ENCODE peak calls at places on chromosomes 7 and 10, in six cellular contexts. One of them, this sample, is unnamed.
A peak's percentile ranks its signal among the peaks of the same experiment; 100 is the strongest.

GRCh38 chr7:137342340-137342739 is 1.2 kb downstream of the PTN start:
- DNase-seq in HCT116: no peak
- DNase-seq in GM23338: no peak
- DNase-seq in OCI-LY7: no peak
- DNase-seq in SK-N-SH: no peak
- DNase-seq in neural progenitor cell: no peak
- DNase-seq in this sample: no peak

GRCh38 chr10:19046709-19047108 is 1.9 kb upstream of the MALRD1 start:
- DNase-seq in neural progenitor cell: no peak
- DNase-seq in GM23338: no peak
- DNase-seq in SK-N-SH: no peak
- DNase-seq in HCT116: no peak
- DNase-seq in OCI-LY7: no peak
- DNase-seq in this sample: peak; percentile 32

GRCh38 chr7:117666019-117666418 is 186.2 kb downstream of the CFTR start:
- DNase-seq in SK-N-SH: no peak
- DNase-seq in GM23338: no peak
- DNase-seq in HCT116: peak; percentile 31
- DNase-seq in neural progenitor cell: no peak
- DNase-seq in OCI-LY7: no peak
- DNase-seq in this sample: no peak

GRCh38 chr10:132608511-132609195 is 71.1 kb downstream of the INPP5A start:
- DNase-seq in SK-N-SH: peak; percentile 28
- DNase-seq in GM23338: no peak
- DNase-seq in HCT116: no peak
- DNase-seq in OCI-LY7: no peak
- DNase-seq in neural progenitor cell: no peak
- DNase-seq in this sample: no peak

GRCh38 chr10:31437959-31438358 is 118.9 kb downstream of the ZEB1 start:
- DNase-seq in SK-N-SH: no peak
- DNase-seq in GM23338: no peak
- DNase-seq in HCT116: no peak
- DNase-seq in neural progenitor cell: no peak
- DNase-seq in OCI-LY7: no peak
- DNase-seq in this sample: no peak

GRCh38 chr10:47022311-47023131 is 111.3 kb downstream of the PTPN20 start:
- DNase-seq in HCT116: no peak
- DNase-seq in GM23338: no peak
- DNase-seq in neural progenitor cell: no peak
- DNase-seq in SK-N-SH: no peak
- DNase-seq in OCI-LY7: no peak
- DNase-seq in this sample: no peak

GRCh38 chr10:124705021-124705740 is 39.0 kb downstream of the FAM53B start:
- DNase-seq in GM23338: no peak
- DNase-seq in SK-N-SH: no peak
- DNase-seq in OCI-LY7: peak; percentile 85
- DNase-seq in HCT116: no peak
- DNase-seq in neural progenitor cell: no peak
- DNase-seq in this sample: no peak

GRCh38 chr10:87619705-87620104 is 40.0 kb upstream of the PAPSS2 start:
- DNase-seq in neural progenitor cell: no peak
- DNase-seq in HCT116: no peak
- DNase-seq in SK-N-SH: no peak
- DNase-seq in GM23338: no peak
- DNase-seq in OCI-LY7: no peak
- DNase-seq in this sample: no peak

GRCh38 chr7:107972986-107973385 is 30.0 kb downstream of the LAMB1 start:
- DNase-seq in neural progenitor cell: no peak
- DNase-seq in HCT116: no peak
- DNase-seq in SK-N-SH: no peak
- DNase-seq in GM23338: no peak
- DNase-seq in OCI-LY7: no peak
- DNase-seq in this sample: no peak

GRCh38 chr10:101066146-101066889 is 4.5 kb downstream of the KAZALD1 start:
- DNase-seq in OCI-LY7: peak; percentile 71
- DNase-seq in SK-N-SH: peak; percentile 75
- DNase-seq in neural progenitor cell: peak; percentile 76
- DNase-seq in GM23338: peak; percentile 74
- DNase-seq in HCT116: peak; percentile 87
- DNase-seq in this sample: peak; percentile 92

GRCh38 chr7:135253851-135254815 is 20.5 kb downstream of the STRA8 start:
- DNase-seq in SK-N-SH: no peak
- DNase-seq in OCI-LY7: no peak
- DNase-seq in HCT116: peak; percentile 29
- DNase-seq in GM23338: no peak
- DNase-seq in neural progenitor cell: no peak
- DNase-seq in this sample: peak; percentile 32

GRCh38 chr10:81978238-81978637 is 103.2 kb downstream of the NRG3 start:
- DNase-seq in OCI-LY7: peak; percentile 25
- DNase-seq in HCT116: no peak
- DNase-seq in neural progenitor cell: peak; percentile 78
- DNase-seq in GM23338: peak; percentile 76
- DNase-seq in SK-N-SH: no peak
- DNase-seq in this sample: peak; percentile 72

GRCh38 chr10:91357497-91357896 is 52.6 kb upstream of the HECTD2 start:
- DNase-seq in GM23338: no peak
- DNase-seq in neural progenitor cell: no peak
- DNase-seq in OCI-LY7: no peak
- DNase-seq in HCT116: no peak
- DNase-seq in SK-N-SH: no peak
- DNase-seq in this sample: no peak

GRCh38 chr7:132353902-132354301 is 222.4 kb downstream of the PLXNA4 start:
- DNase-seq in SK-N-SH: peak; percentile 40
- DNase-seq in GM23338: no peak
- DNase-seq in HCT116: no peak
- DNase-seq in neural progenitor cell: peak; percentile 4
- DNase-seq in OCI-LY7: no peak
- DNase-seq in this sample: no peak
- TF ChIP-seq EZH2phosphoT487 in SK-N-SH: no peak
- TF ChIP-seq EZH2phosphoT487 in GM23338: no peak
- TF ChIP-seq EZH2phosphoT487 in HCT116: no peak
- TF ChIP-seq EZH2phosphoT487 in neural progenitor cell: no peak
- TF ChIP-seq EZH2phosphoT487 in OCI-LY7: no peak
- TF ChIP-seq EZH2phosphoT487 in this sample: no peak

GRCh38 chr10:58991842-58992241 is 184.6 kb upstream of the PHYHIPL start:
- DNase-seq in GM23338: no peak
- DNase-seq in SK-N-SH: no peak
- DNase-seq in HCT116: no peak
- DNase-seq in neural progenitor cell: no peak
- DNase-seq in OCI-LY7: no peak
- DNase-seq in this sample: no peak
- TF ChIP-seq EZH2phosphoT487 in GM23338: no peak
- TF ChIP-seq EZH2phosphoT487 in SK-N-SH: no peak
- TF ChIP-seq EZH2phosphoT487 in HCT116: no peak
- TF ChIP-seq EZH2phosphoT487 in neural progenitor cell: no peak
- TF ChIP-seq EZH2phosphoT487 in OCI-LY7: no peak
- TF ChIP-seq EZH2phosphoT487 in this sample: no peak

GRCh38 chr10:4648968-4649367 is 177.0 kb upstream of the AKR1E2 start:
- DNase-seq in neural progenitor cell: no peak
- DNase-seq in HCT116: no peak
- DNase-seq in GM23338: no peak
- DNase-seq in SK-N-SH: no peak
- DNase-seq in OCI-LY7: no peak
- DNase-seq in this sample: no peak

GRCh38 chr10:4650572-4650971 is 175.4 kb upstream of the AKR1E2 start:
- DNase-seq in GM23338: no peak
- DNase-seq in neural progenitor cell: no peak
- DNase-seq in HCT116: no peak
- DNase-seq in SK-N-SH: no peak
- DNase-seq in OCI-LY7: no peak
- DNase-seq in this sample: peak; percentile 22

GRCh38 chr10:4652111-4653010 is 173.6 kb upstream of the AKR1E2 start:
- DNase-seq in SK-N-SH: no peak
- DNase-seq in OCI-LY7: no peak
- DNase-seq in HCT116: no peak
- DNase-seq in GM23338: no peak
- DNase-seq in neural progenitor cell: no peak
- DNase-seq in this sample: no peak

GRCh38 chr10:4651404-4652037 is 174.5 kb upstream of the AKR1E2 start:
- DNase-seq in SK-N-SH: no peak
- DNase-seq in HCT116: no peak
- DNase-seq in GM23338: no peak
- DNase-seq in OCI-LY7: no peak
- DNase-seq in neural progenitor cell: no peak
- DNase-seq in this sample: no peak

GRCh38 chr10:4650109-4650508 is 175.9 kb upstream of the AKR1E2 start:
- DNase-seq in neural progenitor cell: no peak
- DNase-seq in GM23338: no peak
- DNase-seq in HCT116: no peak
- DNase-seq in OCI-LY7: no peak
- DNase-seq in SK-N-SH: no peak
- DNase-seq in this sample: no peak
- TF ChIP-seq EZH2phosphoT487 in neural progenitor cell: no peak
- TF ChIP-seq EZH2phosphoT487 in GM23338: no peak
- TF ChIP-seq EZH2phosphoT487 in HCT116: no peak
- TF ChIP-seq EZH2phosphoT487 in OCI-LY7: no peak
- TF ChIP-seq EZH2phosphoT487 in SK-N-SH: no peak
- TF ChIP-seq EZH2phosphoT487 in this sample: no peak

GRCh38 chr7:31192996-31193395 is 140.9 kb downstream of the ADCYAP1R1 start:
- DNase-seq in GM23338: peak; percentile 94
- DNase-seq in neural progenitor cell: peak; percentile 94
- DNase-seq in OCI-LY7: no peak
- DNase-seq in HCT116: peak; percentile 36
- DNase-seq in SK-N-SH: peak; percentile 89
- DNase-seq in this sample: peak; percentile 84
- TF ChIP-seq EZH2phosphoT487 in GM23338: no peak
- TF ChIP-seq EZH2phosphoT487 in neural progenitor cell: no peak
- TF ChIP-seq EZH2phosphoT487 in OCI-LY7: no peak
- TF ChIP-seq EZH2phosphoT487 in HCT116: no peak
- TF ChIP-seq EZH2phosphoT487 in SK-N-SH: no peak
- TF ChIP-seq EZH2phosphoT487 in this sample: no peak

GRCh38 chr7:47478017-47478344 is 103.9 kb downstream of the TNS3 start:
- DNase-seq in GM23338: no peak
- DNase-seq in HCT116: no peak
- DNase-seq in OCI-LY7: no peak
- DNase-seq in SK-N-SH: no peak
- DNase-seq in neural progenitor cell: no peak
- DNase-seq in this sample: no peak
- TF ChIP-seq EZH2phosphoT487 in GM23338: no peak
- TF ChIP-seq EZH2phosphoT487 in HCT116: no peak
- TF ChIP-seq EZH2phosphoT487 in OCI-LY7: no peak
- TF ChIP-seq EZH2phosphoT487 in SK-N-SH: no peak
- TF ChIP-seq EZH2phosphoT487 in neural progenitor cell: no peak
- TF ChIP-seq EZH2phosphoT487 in this sample: no peak

GRCh38 chr10:113026679-113027078 is 76.6 kb downstream of the TCF7L2 start:
- DNase-seq in OCI-LY7: no peak
- DNase-seq in SK-N-SH: no peak
- DNase-seq in GM23338: no peak
- DNase-seq in HCT116: no peak
- DNase-seq in neural progenitor cell: no peak
- DNase-seq in this sample: no peak
- TF ChIP-seq EZH2phosphoT487 in OCI-LY7: no peak
- TF ChIP-seq EZH2phosphoT487 in SK-N-SH: no peak
- TF ChIP-seq EZH2phosphoT487 in GM23338: no peak
- TF ChIP-seq EZH2phosphoT487 in HCT116: no peak
- TF ChIP-seq EZH2phosphoT487 in neural progenitor cell: no peak
- TF ChIP-seq EZH2phosphoT487 in this sample: no peak

GRCh38 chr10:10131984-10132383 is 885.7 kb upstream of the CELF2 start:
- DNase-seq in GM23338: no peak
- DNase-seq in SK-N-SH: no peak
- DNase-seq in neural progenitor cell: no peak
- DNase-seq in OCI-LY7: no peak
- DNase-seq in HCT116: no peak
- DNase-seq in this sample: peak; percentile 5
- TF ChIP-seq EZH2phosphoT487 in GM23338: no peak
- TF ChIP-seq EZH2phosphoT487 in SK-N-SH: no peak
- TF ChIP-seq EZH2phosphoT487 in neural progenitor cell: no peak
- TF ChIP-seq EZH2phosphoT487 in OCI-LY7: no peak
- TF ChIP-seq EZH2phosphoT487 in HCT116: no peak
- TF ChIP-seq EZH2phosphoT487 in this sample: no peak

DNA sequence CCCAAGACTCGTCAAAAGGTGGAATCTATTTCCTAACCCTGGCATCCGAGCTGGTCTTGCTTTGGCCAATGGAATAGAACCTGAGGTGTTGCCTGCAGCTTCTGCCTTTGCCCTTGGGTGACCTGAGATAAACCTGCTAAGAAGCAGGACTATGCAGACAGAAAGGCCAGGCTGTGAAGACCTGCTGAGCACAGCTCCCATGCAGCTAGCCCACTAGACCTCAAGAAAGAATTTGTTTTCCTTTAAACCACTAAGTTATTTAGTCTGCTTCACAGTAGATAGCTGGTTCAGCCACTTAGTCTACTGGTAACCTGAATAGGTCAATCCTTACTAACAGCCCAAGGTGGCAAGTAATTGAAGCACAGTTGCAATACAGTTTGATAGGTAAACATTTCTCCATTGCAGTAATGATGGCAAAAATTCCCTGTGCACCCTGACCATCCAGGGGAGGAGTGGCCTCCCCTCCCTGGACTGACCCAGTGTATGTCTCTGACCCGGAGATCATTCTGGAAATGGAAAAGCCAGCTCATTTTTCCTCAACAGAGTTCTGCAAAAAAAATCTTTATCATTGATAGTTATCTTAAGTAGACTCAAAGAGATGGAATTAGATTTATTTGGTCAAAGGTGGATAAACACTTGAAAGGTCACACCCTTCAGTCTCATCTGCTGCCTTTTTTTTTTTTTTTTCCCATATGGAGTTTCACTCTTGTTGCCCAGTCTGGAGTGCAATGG is 20.0 kb downstream of the TNS3 start:
- DNase-seq in HCT116: no peak
- DNase-seq in OCI-LY7: no peak
- DNase-seq in SK-N-SH: no peak
- DNase-seq in neural progenitor cell: no peak
- DNase-seq in GM23338: no peak
- DNase-seq in this sample: no peak
- TF ChIP-seq EZH2phosphoT487 in HCT116: no peak
- TF ChIP-seq EZH2phosphoT487 in OCI-LY7: no peak
- TF ChIP-seq EZH2phosphoT487 in SK-N-SH: no peak
- TF ChIP-seq EZH2phosphoT487 in neural progenitor cell: no peak
- TF ChIP-seq EZH2phosphoT487 in GM23338: no peak
- TF ChIP-seq EZH2phosphoT487 in this sample: no peak

DNA sequence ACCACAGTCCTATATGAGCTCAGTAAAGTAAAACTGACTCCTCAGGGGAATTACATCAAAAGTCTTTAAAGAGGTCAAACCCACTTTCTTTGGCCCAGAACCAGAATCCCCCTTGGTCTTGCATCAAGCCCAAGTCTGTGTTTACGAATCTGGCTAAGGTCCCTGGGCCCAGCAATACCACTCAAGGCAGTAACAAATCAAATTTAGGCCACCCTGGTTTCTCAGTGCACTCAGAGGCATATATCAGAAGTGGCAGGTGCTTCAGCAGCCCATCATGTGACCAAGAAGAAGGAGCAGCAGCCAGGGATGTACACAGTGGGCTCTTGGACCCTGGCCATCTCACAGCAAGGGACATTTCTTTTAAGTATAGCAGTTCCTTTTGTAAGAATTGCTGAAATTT is 7.3 kb upstream of the SLC25A13 start:
- DNase-seq in neural progenitor cell: no peak
- DNase-seq in HCT116: no peak
- DNase-seq in GM23338: no peak
- DNase-seq in SK-N-SH: no peak
- DNase-seq in OCI-LY7: no peak
- DNase-seq in this sample: no peak
- TF ChIP-seq EZH2phosphoT487 in neural progenitor cell: no peak
- TF ChIP-seq EZH2phosphoT487 in HCT116: no peak
- TF ChIP-seq EZH2phosphoT487 in GM23338: no peak
- TF ChIP-seq EZH2phosphoT487 in SK-N-SH: no peak
- TF ChIP-seq EZH2phosphoT487 in OCI-LY7: no peak
- TF ChIP-seq EZH2phosphoT487 in this sample: no peak